ENCODE peak calls at places on chromosomes 3 and 15, in seven cellular contexts. One of them, this sample, is unnamed.

GRCh38 chr3:161273589-161274218 is 52.6 kb downstream of the NMD3 start:
- DNase-seq in mesenchymal stem cell: peak; percentile 47
- DNase-seq in IMR-90: peak; percentile 52
- DNase-seq in H1: no peak
- DNase-seq in neuronal stem cell: peak; percentile 9
- DNase-seq in trophoblast cell: peak; percentile 71
- DNase-seq in mesendoderm: peak; percentile 37
- DNase-seq in this sample: no peak

GRCh38 chr3:61901481-61901880 is 340.1 kb downstream of the PTPRG start:
- DNase-seq in mesenchymal stem cell: no peak
- DNase-seq in IMR-90: no peak
- DNase-seq in H1: no peak
- DNase-seq in neuronal stem cell: no peak
- DNase-seq in trophoblast cell: no peak
- DNase-seq in mesendoderm: no peak
- DNase-seq in this sample: no peak

GRCh38 chr15:71195242-71195641 is 80.0 kb downstream of the THSD4 start:
- DNase-seq in mesenchymal stem cell: no peak
- DNase-seq in IMR-90: no peak
- DNase-seq in H1: peak; percentile 46
- DNase-seq in neuronal stem cell: no peak
- DNase-seq in trophoblast cell: peak; percentile 21
- DNase-seq in mesendoderm: peak; percentile 89
- DNase-seq in this sample: peak; percentile 50

GRCh38 chr15:77869021-77869895 is 208.3 kb downstream of the TBC1D2B start:
- DNase-seq in mesenchymal stem cell: peak; percentile 30
- DNase-seq in IMR-90: no peak
- DNase-seq in H1: no peak
- DNase-seq in neuronal stem cell: no peak
- DNase-seq in trophoblast cell: no peak
- DNase-seq in mesendoderm: peak; percentile 38
- DNase-seq in this sample: no peak

GRCh38 chr15:25849431-25849921 is 13.7 kb downstream of the ATP10A start:
- DNase-seq in mesenchymal stem cell: peak; percentile 27
- DNase-seq in IMR-90: peak; percentile 83
- DNase-seq in H1: no peak
- DNase-seq in neuronal stem cell: no peak
- DNase-seq in trophoblast cell: no peak
- DNase-seq in mesendoderm: no peak
- DNase-seq in this sample: no peak

GRCh38 chr15:85168642-85169173 is 187.1 kb downstream of the PDE8A start:
- DNase-seq in mesenchymal stem cell: no peak
- DNase-seq in IMR-90: peak; percentile 8
- DNase-seq in H1: peak; percentile 82
- DNase-seq in neuronal stem cell: peak; percentile 18
- DNase-seq in trophoblast cell: peak; percentile 37
- DNase-seq in mesendoderm: peak; percentile 85
- DNase-seq in this sample: peak; percentile 96

GRCh38 chr3:66037986-66038369 is 740 bp downstream of the MAGI1 start:
- DNase-seq in mesenchymal stem cell: peak; percentile 49
- DNase-seq in IMR-90: no peak
- DNase-seq in H1: peak; percentile 59
- DNase-seq in neuronal stem cell: no peak
- DNase-seq in trophoblast cell: no peak
- DNase-seq in mesendoderm: no peak
- DNase-seq in this sample: no peak

GRCh38 chr3:42961633-42962032 is 17.5 kb upstream of the GASK1A start:
- DNase-seq in mesenchymal stem cell: peak; percentile 57
- DNase-seq in IMR-90: peak; percentile 56
- DNase-seq in H1: peak; percentile 47
- DNase-seq in neuronal stem cell: peak; percentile 51
- DNase-seq in trophoblast cell: peak; percentile 71
- DNase-seq in mesendoderm: peak; percentile 64
- DNase-seq in this sample: no peak

GRCh38 chr3:184604039-184604955 is 42.7 kb downstream of the EPHB3 start:
- DNase-seq in mesenchymal stem cell: no peak
- DNase-seq in IMR-90: no peak
- DNase-seq in H1: peak; percentile 65
- DNase-seq in neuronal stem cell: no peak
- DNase-seq in trophoblast cell: peak; percentile 32
- DNase-seq in mesendoderm: peak; percentile 94
- DNase-seq in this sample: peak; percentile 85

GRCh38 chr3:172280406-172281051 is 167.7 kb downstream of the GHSR start:
- DNase-seq in mesenchymal stem cell: peak; percentile 86
- DNase-seq in IMR-90: peak; percentile 94
- DNase-seq in H1: no peak
- DNase-seq in neuronal stem cell: no peak
- DNase-seq in trophoblast cell: peak; percentile 78
- DNase-seq in mesendoderm: peak; percentile 30
- DNase-seq in this sample: no peak

GRCh38 chr15:69668963-69669362 is 216.3 kb downstream of the RPLP1 start:
- DNase-seq in mesenchymal stem cell: no peak
- DNase-seq in IMR-90: no peak
- DNase-seq in H1: no peak
- DNase-seq in neuronal stem cell: no peak
- DNase-seq in trophoblast cell: no peak
- DNase-seq in mesendoderm: no peak
- DNase-seq in this sample: no peak

GRCh38 chr3:147191795-147192385 is 214.5 kb downstream of the ZIC4 start:
- DNase-seq in mesenchymal stem cell: peak; percentile 72
- DNase-seq in IMR-90: peak; percentile 75
- DNase-seq in H1: peak; percentile 67
- DNase-seq in neuronal stem cell: peak; percentile 41
- DNase-seq in trophoblast cell: peak; percentile 85
- DNase-seq in mesendoderm: peak; percentile 82
- DNase-seq in this sample: peak; percentile 59

GRCh38 chr3:55030938-55031337 is 103.1 kb upstream of the LRTM1 start:
- DNase-seq in mesenchymal stem cell: peak; percentile 40
- DNase-seq in IMR-90: peak; percentile 15
- DNase-seq in H1: no peak
- DNase-seq in neuronal stem cell: no peak
- DNase-seq in trophoblast cell: peak; percentile 32
- DNase-seq in mesendoderm: no peak
- DNase-seq in this sample: no peak

GRCh38 chr3:43161684-43162512 is 56.0 kb upstream of the POMGNT2 start:
- DNase-seq in mesenchymal stem cell: peak; percentile 61
- DNase-seq in IMR-90: peak; percentile 78
- DNase-seq in H1: no peak
- DNase-seq in neuronal stem cell: no peak
- DNase-seq in trophoblast cell: peak; percentile 39
- DNase-seq in mesendoderm: peak; percentile 55
- DNase-seq in this sample: peak; percentile 55

GRCh38 chr15:95261546-95261945 is 1030.2 kb downstream of the MCTP2 start:
- DNase-seq in mesenchymal stem cell: no peak
- DNase-seq in IMR-90: no peak
- DNase-seq in H1: no peak
- DNase-seq in neuronal stem cell: no peak
- DNase-seq in trophoblast cell: no peak
- DNase-seq in mesendoderm: no peak
- DNase-seq in this sample: no peak

GRCh38 chr15:64111679-64112050 is 15.9 kb downstream of the SNX1 start:
- DNase-seq in mesenchymal stem cell: no peak
- DNase-seq in IMR-90: no peak
- DNase-seq in H1: no peak
- DNase-seq in neuronal stem cell: no peak
- DNase-seq in trophoblast cell: peak; percentile 27
- DNase-seq in mesendoderm: peak; percentile 22
- DNase-seq in this sample: no peak

GRCh38 chr15:90161946-90162345 is 39.2 kb upstream of the SEMA4B start:
- DNase-seq in mesenchymal stem cell: no peak
- DNase-seq in IMR-90: no peak
- DNase-seq in H1: no peak
- DNase-seq in neuronal stem cell: no peak
- DNase-seq in trophoblast cell: peak; percentile 76
- DNase-seq in mesendoderm: no peak
- DNase-seq in this sample: no peak

GRCh38 chr3:100260081-100260684 is 609 bp upstream of the TBC1D23 start:
- DNase-seq in mesenchymal stem cell: peak; percentile 24
- DNase-seq in IMR-90: peak; percentile 51
- DNase-seq in H1: no peak
- DNase-seq in neuronal stem cell: peak; percentile 17
- DNase-seq in trophoblast cell: peak; percentile 29
- DNase-seq in mesendoderm: peak; percentile 63
- DNase-seq in this sample: peak; percentile 55

GRCh38 chr3:20773320-20773984 is 587.4 kb upstream of the SGO1 start:
- DNase-seq in mesenchymal stem cell: no peak
- DNase-seq in IMR-90: no peak
- DNase-seq in H1: no peak
- DNase-seq in neuronal stem cell: no peak
- DNase-seq in trophoblast cell: no peak
- DNase-seq in mesendoderm: peak; percentile 0
- DNase-seq in this sample: no peak

GRCh38 chr15:26156041-26156440 is 292.9 kb upstream of the ATP10A start:
- DNase-seq in mesenchymal stem cell: no peak
- DNase-seq in IMR-90: no peak
- DNase-seq in H1: no peak
- DNase-seq in neuronal stem cell: no peak
- DNase-seq in trophoblast cell: no peak
- DNase-seq in mesendoderm: no peak
- DNase-seq in this sample: no peak

GRCh38 chr15:62378772-62379171 is 213.7 kb upstream of the C2CD4B start:
- DNase-seq in mesenchymal stem cell: no peak
- DNase-seq in IMR-90: no peak
- DNase-seq in H1: no peak
- DNase-seq in neuronal stem cell: no peak
- DNase-seq in trophoblast cell: no peak
- DNase-seq in mesendoderm: no peak
- DNase-seq in this sample: no peak

GRCh38 chr3:66666362-66666761 is 165.5 kb upstream of the LRIG1 start:
- DNase-seq in mesenchymal stem cell: no peak
- DNase-seq in IMR-90: no peak
- DNase-seq in H1: no peak
- DNase-seq in neuronal stem cell: no peak
- DNase-seq in trophoblast cell: no peak
- DNase-seq in mesendoderm: no peak
- DNase-seq in this sample: no peak

GRCh38 chr3:49054344-49054862 is 25.2 kb upstream of the IMPDH2 start:
- DNase-seq in mesenchymal stem cell: peak; percentile 26
- DNase-seq in IMR-90: peak; percentile 13
- DNase-seq in H1: no peak
- DNase-seq in neuronal stem cell: no peak
- DNase-seq in trophoblast cell: no peak
- DNase-seq in mesendoderm: no peak
- DNase-seq in this sample: no peak

GRCh38 chr3:136428167-136428566 is 178.0 kb downstream of the PCCB start:
- DNase-seq in mesenchymal stem cell: peak; percentile 32
- DNase-seq in IMR-90: no peak
- DNase-seq in H1: no peak
- DNase-seq in neuronal stem cell: no peak
- DNase-seq in trophoblast cell: no peak
- DNase-seq in mesendoderm: peak; percentile 61
- DNase-seq in this sample: no peak

GRCh38 chr3:102142379-102143058 is 292.3 kb upstream of the ZPLD1 start:
- DNase-seq in mesenchymal stem cell: no peak
- DNase-seq in IMR-90: no peak
- DNase-seq in H1: no peak
- DNase-seq in neuronal stem cell: no peak
- DNase-seq in trophoblast cell: no peak
- DNase-seq in mesendoderm: no peak
- DNase-seq in this sample: no peak
- H3K18ac ChIP-seq in mesenchymal stem cell: peak overlapping the region; percentile 24
- H3K18ac ChIP-seq in IMR-90: peak overlapping the region; percentile 6
- H3K18ac ChIP-seq in H1: no peak overlapping the region
- H3K18ac ChIP-seq in neuronal stem cell: no peak overlapping the region
- H3K18ac ChIP-seq in trophoblast cell: no peak overlapping the region
- H3K18ac ChIP-seq in mesendoderm: no peak overlapping the region
- H3K18ac ChIP-seq in this sample: no peak overlapping the region

GRCh38 chr3:38533285-38533994 is 37.3 kb downstream of the EXOG start:
- DNase-seq in mesenchymal stem cell: no peak
- DNase-seq in IMR-90: no peak
- DNase-seq in H1: peak; percentile 42
- DNase-seq in neuronal stem cell: no peak
- DNase-seq in trophoblast cell: no peak
- DNase-seq in mesendoderm: peak; percentile 75
- DNase-seq in this sample: no peak
- H3K18ac ChIP-seq in mesenchymal stem cell: no peak overlapping the region
- H3K18ac ChIP-seq in IMR-90: no peak overlapping the region
- H3K18ac ChIP-seq in H1: no peak overlapping the region
- H3K18ac ChIP-seq in neuronal stem cell: no peak overlapping the region
- H3K18ac ChIP-seq in trophoblast cell: no peak overlapping the region
- H3K18ac ChIP-seq in mesendoderm: no peak overlapping the region
- H3K18ac ChIP-seq in this sample: no peak overlapping the region

GRCh38 chr15:97684249-97684648 is 276.3 kb upstream of the ARRDC4 start:
- DNase-seq in mesenchymal stem cell: no peak
- DNase-seq in IMR-90: no peak
- DNase-seq in H1: no peak
- DNase-seq in neuronal stem cell: no peak
- DNase-seq in trophoblast cell: no peak
- DNase-seq in mesendoderm: no peak
- DNase-seq in this sample: no peak

GRCh38 chr15:97683816-97684215 is 276.7 kb upstream of the ARRDC4 start:
- DNase-seq in mesenchymal stem cell: no peak
- DNase-seq in IMR-90: no peak
- DNase-seq in H1: no peak
- DNase-seq in neuronal stem cell: no peak
- DNase-seq in trophoblast cell: no peak
- DNase-seq in mesendoderm: no peak
- DNase-seq in this sample: no peak

GRCh38 chr15:97679289-97679688 is 281.2 kb upstream of the ARRDC4 start:
- DNase-seq in mesenchymal stem cell: no peak
- DNase-seq in IMR-90: no peak
- DNase-seq in H1: no peak
- DNase-seq in neuronal stem cell: no peak
- DNase-seq in trophoblast cell: no peak
- DNase-seq in mesendoderm: no peak
- DNase-seq in this sample: no peak

GRCh38 chr15:97678677-97679076 is 281.8 kb upstream of the ARRDC4 start:
- DNase-seq in mesenchymal stem cell: no peak
- DNase-seq in IMR-90: no peak
- DNase-seq in H1: no peak
- DNase-seq in neuronal stem cell: no peak
- DNase-seq in trophoblast cell: no peak
- DNase-seq in mesendoderm: no peak
- DNase-seq in this sample: no peak

DNA sequence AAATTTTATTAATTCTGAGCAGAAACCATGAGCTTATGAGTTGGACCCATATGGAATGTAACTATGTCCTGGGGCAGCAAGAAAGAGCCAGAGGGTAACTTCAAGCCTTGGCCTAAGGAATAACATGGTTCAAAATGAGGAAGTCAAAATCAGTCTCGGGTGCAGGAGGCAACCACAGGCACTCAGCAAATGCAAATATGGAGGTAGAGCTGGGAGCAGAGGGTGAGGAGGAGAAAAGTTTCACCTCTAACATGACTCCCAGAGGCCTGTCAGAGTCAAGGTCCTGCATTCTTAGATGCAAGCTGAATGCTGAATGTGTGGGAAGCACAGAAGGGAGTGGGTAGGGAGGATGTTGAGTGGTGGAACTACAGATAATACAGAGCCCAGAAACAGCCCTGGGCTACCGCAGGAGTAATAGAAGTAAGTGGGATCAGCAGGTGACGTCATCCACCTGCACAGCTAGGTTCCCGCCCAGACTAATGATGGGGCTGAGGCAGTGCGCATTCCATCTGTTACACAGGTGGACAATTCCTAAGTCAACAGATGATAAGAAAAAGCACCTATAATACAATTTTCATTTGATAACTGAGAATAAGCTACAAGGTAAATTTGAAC is 279.8 kb upstream of the ARRDC4 start:
- DNase-seq in mesenchymal stem cell: no peak
- DNase-seq in IMR-90: no peak
- DNase-seq in H1: no peak
- DNase-seq in neuronal stem cell: no peak
- DNase-seq in trophoblast cell: peak; percentile 45
- DNase-seq in mesendoderm: no peak
- DNase-seq in this sample: no peak
- H3K18ac ChIP-seq in mesenchymal stem cell: no peak overlapping the region
- H3K18ac ChIP-seq in IMR-90: no peak overlapping the region
- H3K18ac ChIP-seq in H1: no peak overlapping the region
- H3K18ac ChIP-seq in neuronal stem cell: no peak overlapping the region
- H3K18ac ChIP-seq in trophoblast cell: no peak overlapping the region
- H3K18ac ChIP-seq in mesendoderm: no peak overlapping the region
- H3K18ac ChIP-seq in this sample: no peak overlapping the region

GRCh38 chr3:128783774-128784173 is 57.8 kb downstream of the RAB7A start:
- DNase-seq in mesenchymal stem cell: no peak
- DNase-seq in IMR-90: no peak
- DNase-seq in H1: no peak
- DNase-seq in neuronal stem cell: no peak
- DNase-seq in trophoblast cell: no peak
- DNase-seq in mesendoderm: no peak
- DNase-seq in this sample: no peak
- H3K18ac ChIP-seq in mesenchymal stem cell: no peak overlapping the region
- H3K18ac ChIP-seq in IMR-90: no peak overlapping the region
- H3K18ac ChIP-seq in H1: no peak overlapping the region
- H3K18ac ChIP-seq in neuronal stem cell: no peak overlapping the region
- H3K18ac ChIP-seq in trophoblast cell: no peak overlapping the region
- H3K18ac ChIP-seq in mesendoderm: no peak overlapping the region
- H3K18ac ChIP-seq in this sample: no peak overlapping the region